ENCODE peak calls at places on chromosomes 13 and 19, in six cellular contexts. F is A549, R is astrocyte, Q is AG04450, U is fibroblast of pulmonary artery, X is tibial nerve. P is an unnamed sample.

GRCh38 chr19:1970003-1970805 is 29.2 kb downstream of the CSNK1G2 start:
- DNase-seq in X (no peak), R (peak), F (no peak), U (no peak), Q (no peak), P (no peak)

GRCh38 chr19:36113895-36114762 is 546 bp downstream of the POLR2I start:
- DNase-seq in Q (no peak), X (peak), U (peak), F (peak), R (peak), P (no peak)

GRCh38 chr13:36352350-36352749 is 6.2 kb upstream of the SPART start:
- DNase-seq in Q (no peak), U (peak), R (peak), X (no peak), F (no peak), P (no peak)

GRCh38 chr13:49436890-49437289 is 7.0 kb downstream of the CAB39L start:
- DNase-seq in F (peak), U (peak), X (peak), Q (no peak), R (peak), P (no peak)

GRCh38 chr13:97883356-97883755 is 70.1 kb upstream of the IPO5 start:
- DNase-seq in Q (no peak), R (peak), U (no peak), F (no peak), X (no peak), P (no peak)

GRCh38 chr13:40069173-40070044 is 413.9 kb downstream of the COG6 start:
- DNase-seq in U (peak), X (peak), Q (peak), R (peak), F (peak), P (peak)

GRCh38 chr19:17505218-17505617 is 6.2 kb upstream of the PGLS start:
- DNase-seq in R (no peak), U (no peak), Q (no peak), F (no peak), X (no peak), P (no peak)

GRCh38 chr13:112820318-112820717 is 130.5 kb downstream of the ATP11A start:
- DNase-seq in R (no peak), F (no peak), U (no peak), Q (no peak), X (no peak), P (no peak)

GRCh38 chr13:102033719-102034446 is 368.0 kb downstream of the FGF14 start:
- DNase-seq in R (no peak), F (no peak), X (no peak), U (no peak), Q (no peak), P (no peak)

GRCh38 chr19:41883821-41884733 is 1.1 kb downstream of the ARHGEF1 start:
- DNase-seq in X (peak), F (peak), U (peak), Q (peak), R (peak), P (peak)
- TF ChIP-seq CTCF in X (peak), F (no peak), U (peak), Q (peak), R (no peak), P (no peak)

GRCh38 chr13:61415749-61416148 is at the start of gene PCDH20:
- DNase-seq in U (no peak), X (no peak), F (no peak), Q (no peak), R (no peak), P (no peak)
- H3K4me3 ChIP-seq in U (peak), X (no peak), F (peak), Q (no peak), R (peak), P (no peak)

DNA sequence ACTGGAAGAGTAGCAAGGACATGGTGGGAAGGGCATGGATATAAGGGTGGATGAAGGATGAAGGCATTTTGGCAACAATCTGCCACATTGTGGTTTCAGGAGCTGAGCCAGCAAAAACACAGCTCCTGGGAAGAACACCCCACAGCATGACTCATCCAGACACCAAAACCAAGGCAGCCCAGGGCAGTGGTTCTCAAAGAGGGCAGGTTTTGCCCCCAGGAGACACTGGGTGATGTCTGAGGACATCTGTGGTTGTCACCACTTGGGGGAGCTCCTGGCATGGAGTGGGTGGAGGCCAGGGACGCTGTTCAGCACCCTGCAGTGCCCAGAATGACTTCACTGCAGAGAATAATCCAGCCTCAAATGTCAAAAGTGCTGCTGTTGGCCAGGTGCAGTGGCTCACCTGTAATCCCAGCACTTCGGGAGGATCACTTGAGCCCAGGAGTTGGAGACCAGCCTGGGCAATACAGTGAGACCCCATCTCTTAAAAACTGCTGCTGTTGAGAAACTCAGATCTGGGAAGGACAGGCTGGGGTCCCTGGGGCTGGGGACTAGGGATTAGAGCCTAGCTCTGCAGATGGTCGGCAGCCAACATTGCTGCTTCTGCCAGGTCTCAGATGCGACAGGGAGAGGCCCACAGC is 16.1 kb downstream of the ZFR2 start:
- DNase-seq in U (peak), X (no peak), R (peak), Q (no peak), F (peak), P (peak)
- TF ChIP-seq CTCF in U (peak), X (no peak), R (no peak), Q (peak), F (no peak), P (peak)

DNA sequence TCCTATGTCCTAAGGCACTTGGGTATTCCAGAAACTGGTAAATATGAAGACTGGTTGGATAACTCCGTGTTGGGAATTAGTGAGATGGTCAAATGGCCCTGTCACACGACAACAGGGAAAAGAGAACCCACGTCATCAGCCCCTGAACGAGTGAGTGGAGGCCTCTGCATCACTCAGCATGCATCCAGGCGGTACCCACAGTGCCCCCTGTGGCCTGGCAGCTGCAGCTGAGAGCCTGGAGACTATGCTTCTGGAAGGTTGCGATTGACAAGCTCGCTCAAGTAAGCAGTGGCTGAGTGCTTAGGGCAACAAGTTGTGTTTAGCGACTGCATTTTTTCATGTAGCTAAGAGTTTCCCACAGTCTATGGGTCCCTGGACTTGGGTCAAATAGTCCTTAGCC is 55.9 kb downstream of the COL4A2 start:
- DNase-seq in Q (no peak), U (no peak), X (no peak), F (no peak), R (no peak), P (no peak)
- H3K4me3 ChIP-seq in Q (no peak), U (no peak), X (no peak), F (no peak), R (no peak), P (no peak)